ENCODE peak calls at places on chromosomes 11 and 22, in six cellular contexts. U is posterior cingulate gyrus, P is GM12891, R is anterior cingulate cortex, O is fibroblast of pulmonary artery, D is HTR-8/SVneo. N is an unnamed sample.

GRCh38 chr11:100573911-100574513 is 113.1 kb upstream of the ARHGAP42 start:
- DNase-seq in U (no peak), P (no peak), R (no peak), O (no peak), D (no peak), N (no peak)

GRCh38 chr22:38305481-38306448 is 11.5 kb downstream of the CSNK1E start:
- DNase-seq in U (no peak), P (no peak), R (no peak), O (peak; percentile 53), D (no peak), N (no peak)

GRCh38 chr22:19559956-19560355 is 35.7 kb upstream of the CLDN5 start:
- DNase-seq in U (no peak), P (no peak), R (no peak), O (no peak), D (no peak), N (no peak)

GRCh38 chr11:36258730-36259360 is 30.4 kb downstream of the COMMD9 start:
- DNase-seq in U (peak; percentile 62), P (peak; percentile 22), R (peak; percentile 37), O (peak; percentile 86), D (peak; percentile 68), N (peak; percentile 24)

GRCh38 chr11:70065318-70066135 is 12.6 kb upstream of the ANO1 start:
- DNase-seq in U (no peak), P (no peak), R (no peak), O (no peak), D (no peak), N (no peak)

GRCh38 chr22:49826603-49827306 is 918 bp downstream of the BRD1 start:
- DNase-seq in U (no peak), P (no peak), R (no peak), O (peak; percentile 46), D (no peak), N (peak; percentile 14)

GRCh38 chr11:2261436-2262230 is 8.8 kb downstream of the ASCL2 start:
- DNase-seq in U (no peak), P (no peak), R (no peak), O (no peak), D (no peak), N (no peak)

GRCh38 chr11:10580625-10581024 is 12.2 kb upstream of the LYVE1 start:
- DNase-seq in U (no peak), P (no peak), R (no peak), O (no peak), D (no peak), N (no peak)

GRCh38 chr11:58866788-58867187 is 22.3 kb upstream of the GLYATL2 start:
- DNase-seq in U (no peak), P (no peak), R (no peak), O (no peak), D (no peak), N (no peak)

GRCh38 chr11:134233729-134234179 is 9.3 kb downstream of the VPS26B start:
- DNase-seq in U (no peak), P (no peak), R (no peak), O (no peak), D (no peak), N (no peak)

N was measured in RWPE1.